ENCODE peak calls at places on chromosomes 13 and 19, in four cellular contexts. S is thoracic aorta, G is HCT116, H is suprapubic skin. B is an unnamed sample. For H3K36me3, the result is how much of the 10 kb centered on the place peaks cover.

GRCh38 chr13:85095887-85096286 is 703.3 kb downstream of the SLITRK6 start:
- DNase-seq in S (no peak), G (no peak), H (no peak), B (no peak)

GRCh38 chr13:63636231-63636993 is 2220.8 kb upstream of the PCDH20 start:
- DNase-seq in S (no peak), G (peak), H (no peak), B (no peak)

GRCh38 chr19:47699360-47699917 is 13.8 kb upstream of the EHD2 start:
- DNase-seq in S (no peak), G (no peak), H (no peak), B (no peak)

GRCh38 chr13:49248433-49249002 is 793 bp downstream of the CDADC1 start:
- DNase-seq in S (no peak), G (no peak), H (no peak), B (no peak)

GRCh38 chr13:81540777-81541176 is 1199.9 kb upstream of the SPRY2 start:
- DNase-seq in S (no peak), G (no peak), H (no peak), B (no peak)

GRCh38 chr19:11168568-11168967 is 13.0 kb upstream of the SPC24 start:
- DNase-seq in S (no peak), G (peak), H (no peak), B (peak)

GRCh38 chr19:10642473-10642872 is 11.7 kb upstream of the ILF3 start:
- DNase-seq in S (no peak), G (no peak), H (no peak), B (no peak)

GRCh38 chr13:94825507-94825906 is 113.2 kb upstream of the SOX21 start:
- DNase-seq in S (no peak), G (no peak), H (no peak), B (no peak)

GRCh38 chr19:18259848-18260247 is 14.4 kb downstream of the IQCN start:
- DNase-seq in S (no peak), G (no peak), H (no peak), B (no peak)

GRCh38 chr19:43934055-43934984 is 762 bp downstream of the ZNF45 start:
- DNase-seq in S (no peak), G (no peak), H (no peak), B (no peak)

GRCh38 chr19:7638802-7639465 is 2.0 kb downstream of the STXBP2 start:
- DNase-seq in S (no peak), G (no peak), H (no peak), B (no peak)

GRCh38 chr19:29098863-29099481 is 114.0 kb downstream of the UQCRFS1 start:
- DNase-seq in S (peak), G (no peak), H (peak), B (peak)

GRCh38 chr13:102687520-102687919 is 7.3 kb downstream of the METTL21C start:
- DNase-seq in S (no peak), G (no peak), H (no peak), B (no peak)

DNA sequence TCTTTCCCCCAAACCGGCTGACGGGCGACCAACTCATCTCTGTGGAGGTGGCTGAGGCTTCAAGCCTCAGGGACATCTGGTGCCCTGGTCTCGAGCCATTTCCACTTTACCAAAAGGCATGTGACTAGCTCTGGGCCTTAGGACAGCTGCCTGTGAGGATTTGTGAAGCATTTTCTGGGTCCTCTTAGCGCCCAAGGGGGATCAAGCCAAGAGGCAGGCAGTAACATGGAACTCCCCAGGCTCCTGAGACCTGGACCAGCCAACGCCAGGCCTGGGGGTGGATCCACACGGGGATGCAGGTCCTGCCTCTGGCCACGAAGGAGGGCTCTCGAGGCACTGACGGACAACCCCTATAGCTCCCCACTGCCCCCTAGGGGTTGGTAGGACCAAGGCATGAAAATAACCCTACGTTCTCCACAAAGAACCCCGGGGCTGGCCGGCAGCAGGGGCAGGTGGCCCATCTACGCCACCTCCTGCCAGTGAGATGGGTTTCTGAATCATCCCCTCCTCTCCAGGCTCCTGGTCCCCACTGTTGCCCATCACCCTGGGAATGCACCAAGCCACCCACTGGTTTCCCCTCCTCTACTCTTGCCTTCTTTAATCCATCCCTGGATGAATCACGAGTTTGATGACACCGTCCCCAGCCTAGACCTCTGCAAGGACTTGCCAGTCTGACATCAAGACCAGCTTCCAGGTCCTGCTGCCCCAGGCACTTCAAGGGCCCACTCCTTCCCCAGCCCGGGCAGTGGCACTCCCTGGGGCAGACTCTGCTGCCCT is 7.0 kb upstream of the MYDGF start:
- DNase-seq in S (no peak), G (peak), H (no peak), B (no peak)
- TF ChIP-seq CTCF in S (peak), G (peak), H (peak), B (peak)

GRCh38 chr19:19597809-19598306 is 20.6 kb downstream of the PBX4 start:
- DNase-seq in S (no peak), G (no peak), H (no peak), B (no peak)

GRCh38 chr19:19600793-19601346 is 17.6 kb downstream of the PBX4 start:
- DNase-seq in S (no peak), G (no peak), H (no peak), B (no peak)

GRCh38 chr19:19602713-19603320 is 15.7 kb downstream of the PBX4 start:
- DNase-seq in S (no peak), G (no peak), H (no peak), B (no peak)

GRCh38 chr19:19602136-19602712 is 16.3 kb downstream of the PBX4 start:
- DNase-seq in S (no peak), G (no peak), H (no peak), B (no peak)

DNA sequence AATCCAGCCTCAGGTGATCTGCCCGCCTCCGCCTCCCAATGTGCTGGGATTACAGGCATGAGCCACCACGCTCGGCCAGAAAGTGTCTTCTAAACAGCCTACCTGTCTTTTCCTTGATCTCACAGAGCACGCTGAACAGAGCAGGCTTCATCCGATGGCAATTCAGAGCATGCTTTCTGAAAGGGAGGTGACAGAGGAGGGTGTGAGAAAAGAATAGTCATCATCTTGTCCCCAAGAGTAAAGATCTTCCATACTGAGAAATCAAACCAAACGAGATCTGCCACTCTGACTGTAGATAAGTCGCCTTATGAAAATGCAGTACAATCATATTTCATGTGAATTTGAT is 19.3 kb downstream of the PBX4 start:
- DNase-seq in S (no peak), G (no peak), H (no peak), B (no peak)
- H3K4me3 ChIP-seq in S (no peak), G (no peak), H (no peak), B (no peak)

GRCh38 chr19:55253842-55254624 is 4.8 kb downstream of the PPP6R1 start:
- DNase-seq in S (no peak), G (no peak), H (peak), B (no peak)
- H3K36me3 ChIP-seq in S (under half), G (under half), H (under half), B (under half)

DNA sequence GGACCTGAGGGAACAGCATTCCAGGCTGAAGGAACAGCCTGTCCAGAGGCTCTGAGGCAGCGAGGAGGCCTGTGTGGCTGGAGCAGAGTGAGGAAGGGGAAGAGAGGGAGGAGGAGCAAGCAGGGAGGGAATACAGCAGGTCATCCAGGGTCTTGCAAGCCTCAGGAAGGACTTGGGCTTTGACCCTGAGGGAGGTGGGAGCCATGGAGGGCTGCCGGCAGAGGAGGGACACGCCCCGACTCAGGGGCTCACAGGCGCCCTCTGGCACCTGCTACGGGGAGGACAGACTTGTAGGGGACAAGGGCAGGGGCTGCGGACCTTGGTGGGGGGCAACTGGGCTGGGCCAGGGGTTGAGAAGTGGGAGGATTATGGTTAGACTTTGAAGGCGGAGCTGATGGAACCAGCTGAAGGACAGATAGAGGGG is 4.7 kb downstream of the TINCR start:
- DNase-seq in S (no peak), G (no peak), H (no peak), B (no peak)
- TF ChIP-seq CTCF in S (no peak), G (no peak), H (no peak), B (no peak)

GRCh38 chr19:40718774-40719391 is 2.0 kb downstream of the ITPKC start:
- DNase-seq in S (no peak), G (peak), H (peak), B (no peak)
- H3K4me3 ChIP-seq in S (peak), G (peak), H (peak), B (peak)

GRCh38 chr13:110902370-110902769 is 12.5 kb downstream of the ANKRD10 start:
- DNase-seq in S (no peak), G (no peak), H (no peak), B (no peak)

GRCh38 chr13:110894086-110894485 is 20.8 kb downstream of the ANKRD10 start:
- DNase-seq in S (no peak), G (no peak), H (no peak), B (no peak)

GRCh38 chr13:110897521-110897920 is 17.3 kb downstream of the ANKRD10 start:
- DNase-seq in S (no peak), G (no peak), H (no peak), B (no peak)

GRCh38 chr13:110893571-110893970 is 21.3 kb downstream of the ANKRD10 start:
- DNase-seq in S (no peak), G (no peak), H (no peak), B (no peak)

DNA sequence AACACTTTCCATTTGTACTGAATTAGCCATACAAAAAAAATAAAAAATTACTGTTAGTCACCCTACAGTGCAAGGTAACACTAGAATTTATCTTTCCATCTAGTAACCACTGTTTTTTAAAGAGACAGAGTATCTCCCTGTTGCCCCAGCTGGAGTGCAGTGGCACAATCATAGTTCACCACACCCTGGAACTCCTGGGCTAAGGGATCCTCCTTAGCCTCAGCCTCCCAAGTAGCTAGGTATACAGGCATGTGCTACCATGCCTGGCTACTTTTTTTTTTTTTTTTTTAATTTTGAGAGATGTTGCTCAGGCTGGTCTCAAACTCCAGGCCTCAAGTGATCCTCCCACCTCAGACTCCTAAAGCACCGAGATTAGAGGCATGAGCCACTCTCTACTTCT is 17.8 kb downstream of the ANKRD10 start:
- DNase-seq in S (no peak), G (no peak), H (no peak), B (no peak)
- H3K36me3 ChIP-seq in S (under half), G (half or more), H (under half), B (under half)

GRCh38 chr19:23436318-23436717 is 41.0 kb upstream of the ZNF91 start:
- DNase-seq in S (no peak), G (no peak), H (no peak), B (no peak)
- TF ChIP-seq CTCF in S (no peak), G (no peak), H (no peak), B (peak)

GRCh38 chr19:33301900-33302174 is 497 bp downstream of the CEBPA start:
- DNase-seq in S (no peak), G (no peak), H (no peak), B (no peak)
- H3K4me3 ChIP-seq in S (peak), G (peak), H (peak), B (no peak)

DNA sequence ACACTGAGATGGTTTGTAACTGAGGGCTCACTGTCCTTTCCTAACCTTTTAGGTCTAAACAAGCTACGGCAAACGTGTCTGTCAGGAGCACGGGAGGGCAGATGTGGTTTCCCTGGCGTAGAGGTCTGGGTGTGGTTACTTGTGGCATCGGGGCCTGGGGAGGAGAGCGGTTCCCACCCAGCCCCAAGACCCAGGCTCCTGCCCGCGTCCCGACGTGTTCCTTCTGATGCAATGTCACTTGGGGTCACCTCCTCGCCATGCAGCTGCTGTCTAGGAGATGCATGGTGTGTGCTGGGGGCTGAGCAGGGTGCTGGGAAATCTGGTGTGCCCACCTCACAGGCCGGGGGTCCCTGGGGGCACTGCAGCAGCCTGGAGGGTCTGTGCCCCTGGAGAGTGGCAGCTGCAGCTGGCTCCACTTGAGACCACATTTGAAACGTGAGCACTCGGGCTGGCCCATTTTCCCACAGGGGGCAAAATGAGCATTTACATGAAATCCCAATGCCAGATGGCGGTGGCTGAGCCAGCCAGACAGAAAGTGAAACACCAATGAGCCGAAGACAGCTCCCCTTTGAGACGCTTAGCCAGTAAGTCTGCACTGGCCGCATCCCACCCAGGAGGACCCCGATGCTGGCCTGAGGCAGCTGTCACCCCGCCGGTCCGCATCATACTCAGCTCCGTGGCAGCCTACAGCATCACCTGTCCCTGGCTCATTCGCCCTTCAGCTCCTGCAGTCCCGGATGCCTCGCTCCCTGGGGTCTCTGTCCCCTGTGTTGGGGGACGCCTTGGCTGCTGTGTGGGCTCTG is 22.3 kb upstream of the MYDGF start:
- DNase-seq in S (no peak), G (no peak), H (no peak), B (no peak)
- H3K36me3 ChIP-seq in S (half or more), G (half or more), H (half or more), B (under half)

DNA sequence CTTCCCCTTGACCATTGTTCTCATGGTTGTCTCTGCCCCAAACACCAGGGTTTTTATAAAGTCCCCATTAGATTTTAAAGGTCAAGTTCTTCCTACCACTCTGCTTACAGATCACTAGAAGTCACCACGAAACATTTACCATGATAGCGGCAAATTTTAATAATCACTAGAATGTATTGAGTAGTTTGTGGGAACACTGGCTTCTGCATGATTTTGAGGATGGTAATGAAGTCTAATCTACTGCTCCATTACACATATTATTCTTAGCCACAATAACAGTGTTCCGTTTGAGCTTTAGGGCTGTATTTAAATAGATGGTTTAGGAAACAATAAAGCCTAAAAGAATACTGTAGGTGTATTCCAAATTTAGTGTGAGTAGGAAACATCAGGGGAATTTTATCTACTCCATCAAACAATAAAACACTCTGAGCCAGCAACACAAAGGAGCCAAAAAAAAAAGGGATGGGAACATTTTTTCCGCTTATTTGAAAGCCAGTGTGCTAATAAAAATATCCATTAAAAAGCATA is 49.8 kb downstream of the KLF12 start:
- DNase-seq in S (no peak), G (no peak), H (no peak), B (no peak)
- TF ChIP-seq CTCF in S (no peak), G (no peak), H (no peak), B (no peak)